ENCODE peak calls at places on chromosomes 11 and 22, in seven cellular contexts. A, G, X, T, K, M and J are unnamed samples.

GRCh38 chr11:121429556-121429955 is 22.6 kb upstream of the SORL1 start:
- DNase-seq in A (no peak), G (no peak), X (no peak), T (no peak), K (no peak), M (no peak), J (no peak)

GRCh38 chr11:2998073-2998850 is 6.1 kb upstream of the NAP1L4 start:
- DNase-seq in A (no peak), G (peak), X (no peak), T (no peak), K (no peak), M (no peak), J (no peak)

GRCh38 chr11:2379471-2380174 is 2.5 kb downstream of the CD81 start:
- DNase-seq in A (no peak), G (no peak), X (no peak), T (no peak), K (no peak), M (no peak), J (no peak)

GRCh38 chr22:18031670-18032454 is 7.5 kb upstream of the MICAL3 start:
- DNase-seq in A (no peak), G (no peak), X (no peak), T (no peak), K (no peak), M (no peak), J (no peak)

GRCh38 chr11:12765428-12765827 is 91.2 kb downstream of the TEAD1 start:
- DNase-seq in A (no peak), G (no peak), X (no peak), T (no peak), K (no peak), M (no peak), J (no peak)

GRCh38 chr11:57647960-57648776 is 1.5 kb downstream of the YPEL4 start:
- DNase-seq in A (no peak), G (no peak), X (peak), T (no peak), K (no peak), M (peak), J (no peak)

GRCh38 chr11:76861490-76861953 is 804 bp downstream of the ACER3 start:
- DNase-seq in A (peak), G (no peak), X (no peak), T (no peak), K (no peak), M (peak), J (no peak)

GRCh38 chr22:31313366-31314147 is 21.3 kb upstream of the PIK3IP1 start:
- DNase-seq in A (peak), G (peak), X (peak), T (peak), K (no peak), M (peak), J (no peak)

GRCh38 chr22:19824197-19825015 is 30.3 kb downstream of the GNB1L start:
- DNase-seq in A (no peak), G (peak), X (no peak), T (peak), K (peak), M (no peak), J (peak)

GRCh38 chr11:76634934-76635333 is 35.6 kb downstream of the LRRC32 start:
- DNase-seq in A (no peak), G (no peak), X (no peak), T (no peak), K (no peak), M (no peak), J (peak)

GRCh38 chr11:46529928-46530574 is 63.8 kb downstream of the AMBRA1 start:
- DNase-seq in A (no peak), G (no peak), X (no peak), T (no peak), K (no peak), M (no peak), J (no peak)

GRCh38 chr11:69297225-69297925 is 3.4 kb downstream of the MYEOV start:
- DNase-seq in A (peak), G (peak), X (peak), T (peak), K (peak), M (no peak), J (no peak)

GRCh38 chr11:14359573-14360031 is 619 bp upstream of the RRAS2 start:
- DNase-seq in A (no peak), G (no peak), X (no peak), T (no peak), K (no peak), M (no peak), J (no peak)

GRCh38 chr11:65982824-65983588 is 19.0 kb downstream of the EIF1AD start:
- DNase-seq in A (no peak), G (no peak), X (peak), T (no peak), K (no peak), M (no peak), J (no peak)

GRCh38 chr22:47163876-47164513 is 401.5 kb downstream of the TBC1D22A start:
- DNase-seq in A (no peak), G (no peak), X (no peak), T (no peak), K (no peak), M (no peak), J (no peak)

GRCh38 chr11:24407733-24408132 is 89.1 kb upstream of the LUZP2 start:
- DNase-seq in A (no peak), G (no peak), X (no peak), T (no peak), K (no peak), M (no peak), J (no peak)

GRCh38 chr11:6635082-6635932 is 16.1 kb upstream of the TPP1 start:
- DNase-seq in A (peak), G (no peak), X (no peak), T (peak), K (no peak), M (no peak), J (no peak)

GRCh38 chr11:70323811-70324210 is 53.3 kb downstream of the PPFIA1 start:
- DNase-seq in A (no peak), G (no peak), X (no peak), T (no peak), K (no peak), M (no peak), J (no peak)

GRCh38 chr11:96219981-96220623 is 122.9 kb downstream of the MAML2 start:
- DNase-seq in A (peak), G (no peak), X (no peak), T (peak), K (no peak), M (peak), J (no peak)

GRCh38 chr11:117828641-117829368 is 4.3 kb upstream of the FXYD2 start:
- DNase-seq in A (peak), G (peak), X (no peak), T (no peak), K (no peak), M (no peak), J (peak)

GRCh38 chr11:108069947-108070346 is 51.4 kb upstream of the ACAT1 start:
- DNase-seq in A (peak), G (no peak), X (no peak), T (no peak), K (no peak), M (no peak), J (no peak)

GRCh38 chr11:32497951-32498350 is 62.6 kb upstream of the WT1 start:
- DNase-seq in A (no peak), G (peak), X (no peak), T (no peak), K (no peak), M (no peak), J (no peak)

GRCh38 chr11:16009021-16009420 is 347.3 kb downstream of the SOX6 start:
- DNase-seq in A (no peak), G (no peak), X (no peak), T (no peak), K (no peak), M (no peak), J (no peak)

GRCh38 chr22:17205432-17205831 is 13.8 kb downstream of the ADA2 start:
- DNase-seq in A (no peak), G (no peak), X (no peak), T (no peak), K (no peak), M (no peak), J (no peak)

GRCh38 chr22:42910221-42910942 is 53.3 kb upstream of the ARFGAP3 start:
- DNase-seq in A (no peak), G (no peak), X (no peak), T (no peak), K (no peak), M (no peak), J (no peak)

GRCh38 chr11:105790841-105791240 is 181.0 kb downstream of the GRIA4 start:
- DNase-seq in A (no peak), G (no peak), X (no peak), T (no peak), K (no peak), M (no peak), J (no peak)

GRCh38 chr11:2211113-2211971 is 39.7 kb upstream of the TH start:
- DNase-seq in A (no peak), G (peak), X (no peak), T (peak), K (no peak), M (no peak), J (peak)

GRCh38 chr11:8719260-8720190 is 36.9 kb downstream of the RPL27A start:
- DNase-seq in A (peak), G (no peak), X (no peak), T (peak), K (no peak), M (no peak), J (no peak)

GRCh38 chr22:39151329-39151975 is 1.0 kb downstream of the CBX7 start:
- DNase-seq in A (no peak), G (no peak), X (no peak), T (no peak), K (no peak), M (no peak), J (no peak)

GRCh38 chr22:45302751-45303150 is 7.0 kb upstream of the FAM118A start:
- DNase-seq in A (no peak), G (no peak), X (no peak), T (no peak), K (no peak), M (no peak), J (no peak)

GRCh38 chr11:12410006-12410728 is 32.8 kb downstream of the PARVA start:
- DNase-seq in A (peak), G (no peak), X (peak), T (no peak), K (no peak), M (peak), J (no peak)

GRCh38 chr11:12745787-12746186 is 71.6 kb downstream of the TEAD1 start:
- DNase-seq in A (no peak), G (no peak), X (no peak), T (no peak), K (no peak), M (no peak), J (no peak)

GRCh38 chr11:79686703-79687419 is 246.0 kb upstream of the TENM4 start:
- DNase-seq in A (no peak), G (no peak), X (no peak), T (no peak), K (no peak), M (no peak), J (no peak)

GRCh38 chr11:27612932-27613669 is 87.2 kb downstream of the BDNF start:
- DNase-seq in A (no peak), G (no peak), X (no peak), T (no peak), K (no peak), M (peak), J (no peak)

GRCh38 chr11:134046681-134047449 is 22.0 kb upstream of the JAM3 start:
- DNase-seq in A (no peak), G (no peak), X (no peak), T (no peak), K (no peak), M (no peak), J (no peak)

GRCh38 chr11:86990079-86990478 is 34.9 kb upstream of the FZD4 start:
- DNase-seq in A (no peak), G (no peak), X (no peak), T (no peak), K (no peak), M (no peak), J (no peak)

GRCh38 chr22:17733484-17733883 is 40.8 kb downstream of the BID start:
- DNase-seq in A (peak), G (no peak), X (no peak), T (no peak), K (no peak), M (no peak), J (no peak)

GRCh38 chr11:91984033-91984568 is 240.5 kb upstream of the FAT3 start:
- DNase-seq in A (no peak), G (no peak), X (no peak), T (no peak), K (no peak), M (no peak), J (no peak)

GRCh38 chr11:116073854-116074837 is 569.9 kb upstream of the CADM1 start:
- DNase-seq in A (no peak), G (no peak), X (no peak), T (no peak), K (peak), M (no peak), J (no peak)

DNA sequence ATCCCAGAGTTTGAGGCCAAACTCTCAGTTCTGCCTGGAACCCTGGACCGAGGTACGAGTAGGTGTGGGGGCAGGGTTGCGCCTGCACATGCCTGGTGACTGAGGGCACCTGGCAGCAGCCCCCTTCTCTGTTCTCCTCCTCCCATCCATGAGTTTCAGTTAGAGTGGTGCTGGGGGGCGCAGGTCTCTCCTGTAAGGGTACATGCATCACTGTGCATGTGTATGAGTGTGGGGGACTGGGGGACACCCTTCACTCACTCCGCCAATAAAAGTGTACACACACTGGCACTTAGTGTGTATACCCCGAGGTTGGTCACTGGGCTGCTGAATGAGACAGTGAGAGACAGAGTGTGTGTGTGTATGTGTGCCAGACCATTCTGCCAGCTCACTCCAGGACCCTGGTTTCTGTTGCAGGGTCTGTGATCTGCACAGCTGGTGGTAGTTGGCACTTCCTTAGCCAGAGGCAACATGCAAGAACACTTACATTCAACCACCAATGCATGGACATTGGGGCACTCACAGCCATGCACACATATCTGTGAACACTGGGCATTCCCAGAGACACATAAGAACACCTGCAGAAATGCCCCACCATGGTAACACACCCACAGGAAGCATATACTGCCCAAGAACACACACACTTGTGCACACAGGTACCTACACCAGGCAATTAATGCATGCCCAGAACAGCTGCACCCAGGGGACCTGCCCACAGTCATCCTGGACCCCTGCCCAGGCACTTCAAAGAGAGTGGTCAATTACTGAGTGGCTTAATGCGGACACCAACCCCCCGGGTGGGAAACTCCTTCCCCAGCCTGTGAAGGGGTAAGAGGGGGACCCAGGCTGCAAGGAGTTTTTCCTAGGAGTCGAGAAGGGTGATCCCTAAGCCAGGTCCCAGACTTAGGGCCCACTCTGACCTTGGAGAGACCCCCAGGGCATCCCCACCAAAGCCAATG is 1.2 kb upstream of the NRXN2 start:
- DNase-seq in A (no peak), G (no peak), X (peak), T (no peak), K (no peak), M (no peak), J (no peak)
- TF ChIP-seq POLR2AphosphoS5 in A (no peak), G (no peak), X (no peak), T (no peak), K (no peak), M (no peak), J (no peak)

DNA sequence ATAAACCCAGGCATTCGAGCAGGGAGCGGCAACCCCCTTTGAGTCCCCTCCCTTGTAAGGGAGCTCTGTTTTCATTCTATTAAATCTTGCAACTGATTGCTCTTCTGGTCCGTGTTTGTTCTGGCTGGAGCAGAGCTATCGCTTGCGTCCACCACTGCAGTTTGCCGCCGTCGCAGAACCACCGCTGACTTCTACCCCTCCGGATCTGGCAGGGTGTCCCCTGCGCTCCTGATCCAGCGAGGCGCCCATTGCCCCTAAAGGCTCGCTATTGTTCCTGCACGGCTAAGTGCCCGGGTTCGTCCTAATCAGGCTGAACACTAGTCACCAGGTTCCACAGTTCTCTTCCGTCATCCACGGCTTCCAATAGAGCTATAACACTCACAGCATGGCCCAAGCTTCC is 10.4 kb upstream of the MS4A7 start:
- DNase-seq in A (no peak), G (no peak), X (no peak), T (no peak), K (no peak), M (no peak), J (no peak)
- TF ChIP-seq POLR2AphosphoS5 in A (no peak), G (no peak), X (no peak), T (no peak), K (no peak), M (no peak), J (no peak)

DNA sequence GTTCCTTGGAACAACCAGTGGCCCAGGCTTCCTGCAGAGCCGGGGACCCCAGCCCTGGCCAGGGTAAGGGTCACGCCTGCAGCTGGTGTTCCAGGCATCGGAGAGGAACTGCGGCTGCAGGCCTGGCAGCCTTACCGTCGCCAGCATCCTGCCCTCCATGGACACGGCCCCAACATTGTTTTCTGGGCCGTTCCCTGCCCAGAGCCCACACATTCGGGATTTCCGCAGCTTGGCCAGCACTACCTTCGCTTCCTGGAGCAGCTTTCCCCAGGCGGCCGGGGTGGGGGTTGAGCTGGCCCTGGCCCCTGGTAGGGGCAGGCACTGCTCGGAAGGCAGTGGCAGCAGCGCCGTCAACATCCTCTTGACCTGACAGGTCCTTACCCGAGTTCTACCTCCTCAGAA is 17.7 kb downstream of the TXN2 start:
- DNase-seq in A (peak), G (no peak), X (no peak), T (no peak), K (no peak), M (no peak), J (no peak)
- TF ChIP-seq POLR2AphosphoS5 in A (peak), G (peak), X (no peak), T (no peak), K (no peak), M (no peak), J (peak)

DNA sequence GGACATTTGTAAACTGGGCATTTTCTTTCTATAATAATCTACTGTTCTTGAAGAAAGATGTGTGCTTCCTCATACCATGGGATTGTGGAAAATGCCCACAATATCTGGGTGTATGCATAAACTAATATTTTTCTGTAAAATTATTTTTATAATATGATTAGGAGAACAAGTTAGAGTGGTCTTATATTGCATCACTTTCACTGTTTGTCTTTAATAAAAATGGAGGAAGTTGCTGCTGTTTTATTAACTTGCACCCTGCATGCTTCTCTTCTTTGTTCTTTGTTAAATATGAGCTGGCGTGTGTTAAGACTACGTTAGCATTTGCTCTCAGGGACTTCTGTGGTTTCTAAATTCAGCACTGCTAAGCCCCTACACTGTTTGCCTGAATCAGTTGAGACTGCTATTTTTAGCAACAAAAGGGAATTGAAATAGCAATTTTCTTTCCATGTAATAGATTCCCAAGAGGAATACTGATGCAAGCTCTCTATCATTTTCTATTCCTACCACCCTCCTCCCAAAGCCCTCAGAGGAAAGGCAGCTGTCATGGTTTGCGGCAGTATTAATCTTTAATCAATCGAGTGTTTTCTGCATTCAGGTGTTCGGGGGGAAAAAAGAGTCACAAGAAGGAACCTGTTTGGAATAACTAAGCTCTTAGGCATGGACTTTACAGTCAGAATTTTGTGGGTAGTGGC is 56.1 kb downstream of the HSD17B12 start:
- DNase-seq in A (peak), G (no peak), X (no peak), T (peak), K (no peak), M (no peak), J (no peak)
- TF ChIP-seq POLR2AphosphoS5 in A (no peak), G (no peak), X (no peak), T (no peak), K (no peak), M (no peak), J (no peak)

GRCh38 chr22:37633693-37634504 is 5.6 kb upstream of the SH3BP1 start:
- DNase-seq in A (peak), G (peak), X (peak), T (peak), K (peak), M (peak), J (no peak)
- TF ChIP-seq POLR2AphosphoS5 in A (peak), G (peak), X (no peak), T (peak), K (peak), M (peak), J (no peak)

GRCh38 chr11:19332476-19332875 is 91.7 kb upstream of the E2F8 start:
- DNase-seq in A (no peak), G (no peak), X (no peak), T (no peak), K (no peak), M (no peak), J (no peak)
- TF ChIP-seq POLR2AphosphoS5 in A (no peak), G (no peak), X (no peak), T (no peak), K (no peak), M (no peak), J (no peak)

DNA sequence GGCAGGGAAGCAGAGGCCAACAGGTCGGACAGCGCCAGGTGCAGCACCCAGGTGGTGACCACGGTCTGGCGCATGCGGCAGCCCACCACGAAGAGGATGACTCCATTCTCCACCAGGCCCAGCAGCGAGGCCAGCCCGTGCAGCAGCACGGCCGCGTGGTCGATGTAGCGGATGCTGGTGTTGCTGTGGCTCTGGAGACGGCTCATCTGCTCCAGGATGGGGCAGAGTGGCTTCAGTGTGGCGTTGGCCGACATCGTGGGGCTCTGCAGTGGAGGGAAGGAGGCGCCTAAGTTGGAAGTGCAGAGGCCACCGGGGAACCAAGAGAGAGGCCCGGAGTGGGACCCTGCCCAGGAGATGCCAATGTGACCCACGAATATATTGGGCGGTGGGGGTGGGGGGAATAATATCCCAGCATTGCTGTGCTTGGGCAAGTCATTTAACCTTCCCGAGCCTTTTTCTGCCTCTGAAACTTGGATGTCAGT is 2.2 kb downstream of the PTGDR2 start:
- DNase-seq in A (no peak), G (no peak), X (no peak), T (no peak), K (no peak), M (no peak), J (no peak)
- TF ChIP-seq POLR2AphosphoS5 in A (no peak), G (no peak), X (no peak), T (no peak), K (no peak), M (no peak), J (no peak)